ENCODE peak calls at places on chromosomes 16 and 17, in five cellular contexts. One of them, this sample, is unnamed. For H3K4me1, the result is how much of the 10 kb centered on the place peaks cover.

GRCh38 chr17:79919862-79920720 is 80.9 kb upstream of the CBX4 start:
- DNase-seq in K562: no peak
- DNase-seq in HepG2: no peak
- DNase-seq in A549: no peak
- DNase-seq in GM12878: no peak
- DNase-seq in this sample: no peak

GRCh38 chr16:85437161-85438052 is 175.7 kb upstream of the GSE1 start:
- DNase-seq in GM12878: no peak
- DNase-seq in HepG2: no peak
- DNase-seq in K562: peak
- DNase-seq in A549: no peak
- DNase-seq in this sample: peak

GRCh38 chr17:44760474-44761308 is 1.9 kb downstream of the ADAM11 start:
- DNase-seq in K562: no peak
- DNase-seq in A549: no peak
- DNase-seq in HepG2: no peak
- DNase-seq in GM12878: no peak
- DNase-seq in this sample: no peak

GRCh38 chr16:29808219-29808900 is 2.0 kb downstream of the MAZ start:
- DNase-seq in HepG2: no peak
- DNase-seq in GM12878: no peak
- DNase-seq in K562: no peak
- DNase-seq in A549: no peak
- DNase-seq in this sample: no peak

GRCh38 chr17:82097187-82097918 is 683 bp downstream of the FASN start:
- DNase-seq in HepG2: no peak
- DNase-seq in A549: peak
- DNase-seq in K562: peak
- DNase-seq in GM12878: no peak
- DNase-seq in this sample: peak

GRCh38 chr17:77875051-77875780 is 83.3 kb upstream of the TNRC6C start:
- DNase-seq in GM12878: no peak
- DNase-seq in A549: no peak
- DNase-seq in K562: no peak
- DNase-seq in HepG2: no peak
- DNase-seq in this sample: no peak

GRCh38 chr17:66523378-66524174 is 221.2 kb downstream of the PRKCA start:
- DNase-seq in K562: no peak
- DNase-seq in HepG2: no peak
- DNase-seq in A549: no peak
- DNase-seq in GM12878: no peak
- DNase-seq in this sample: no peak

GRCh38 chr17:7323731-7324437 is 5.3 kb downstream of the NEURL4 start:
- DNase-seq in HepG2: no peak
- DNase-seq in GM12878: no peak
- DNase-seq in A549: peak
- DNase-seq in K562: peak
- DNase-seq in this sample: peak

GRCh38 chr17:28521296-28522085 is 15.3 kb downstream of the FOXN1 start:
- DNase-seq in K562: no peak
- DNase-seq in GM12878: no peak
- DNase-seq in A549: no peak
- DNase-seq in HepG2: no peak
- DNase-seq in this sample: peak

GRCh38 chr16:30488764-30489595 is 16.4 kb downstream of the ITGAL start:
- DNase-seq in K562: peak
- DNase-seq in GM12878: no peak
- DNase-seq in HepG2: peak
- DNase-seq in A549: no peak
- DNase-seq in this sample: peak

GRCh38 chr17:2433696-2434095 is 32.8 kb upstream of the MNT start:
- DNase-seq in GM12878: no peak
- DNase-seq in HepG2: no peak
- DNase-seq in K562: no peak
- DNase-seq in A549: no peak
- DNase-seq in this sample: peak

GRCh38 chr17:57532556-57532955 is 212.5 kb downstream of the CCDC182 start:
- DNase-seq in GM12878: no peak
- DNase-seq in A549: no peak
- DNase-seq in K562: peak
- DNase-seq in HepG2: no peak
- DNase-seq in this sample: no peak

GRCh38 chr17:74641224-74641948 is 17.8 kb upstream of the CD300E start:
- DNase-seq in GM12878: peak
- DNase-seq in K562: no peak
- DNase-seq in HepG2: no peak
- DNase-seq in A549: no peak
- DNase-seq in this sample: no peak

GRCh38 chr17:62876664-62877411 is 68.7 kb upstream of the MARCHF10 start:
- DNase-seq in K562: no peak
- DNase-seq in GM12878: no peak
- DNase-seq in HepG2: no peak
- DNase-seq in A549: no peak
- DNase-seq in this sample: no peak

GRCh38 chr16:47568355-47568754 is 107.2 kb downstream of the PHKB start:
- DNase-seq in GM12878: no peak
- DNase-seq in A549: no peak
- DNase-seq in K562: no peak
- DNase-seq in HepG2: no peak
- DNase-seq in this sample: no peak

GRCh38 chr17:72358465-72358864 is 237.6 kb downstream of the SOX9 start:
- DNase-seq in GM12878: no peak
- DNase-seq in A549: no peak
- DNase-seq in K562: no peak
- DNase-seq in HepG2: no peak
- DNase-seq in this sample: no peak

GRCh38 chr16:12893050-12893750 is 8.2 kb upstream of the SHISA9 start:
- DNase-seq in K562: no peak
- DNase-seq in GM12878: no peak
- DNase-seq in HepG2: no peak
- DNase-seq in A549: no peak
- DNase-seq in this sample: no peak

GRCh38 chr16:77763994-77764393 is 24.4 kb upstream of the VAT1L start:
- DNase-seq in HepG2: no peak
- DNase-seq in K562: no peak
- DNase-seq in GM12878: no peak
- DNase-seq in A549: no peak
- DNase-seq in this sample: no peak

GRCh38 chr17:77167472-77168306 is 26.9 kb downstream of the SEC14L1 start:
- DNase-seq in A549: no peak
- DNase-seq in K562: no peak
- DNase-seq in HepG2: no peak
- DNase-seq in GM12878: no peak
- DNase-seq in this sample: no peak

GRCh38 chr16:69187891-69188451 is 1.0 kb downstream of the SNTB2 start:
- DNase-seq in HepG2: peak
- DNase-seq in A549: peak
- DNase-seq in K562: peak
- DNase-seq in GM12878: no peak
- DNase-seq in this sample: peak

GRCh38 chr17:60169921-60170817 is 20.4 kb downstream of the CA4 start:
- DNase-seq in GM12878: no peak
- DNase-seq in K562: peak
- DNase-seq in HepG2: peak
- DNase-seq in A549: no peak
- DNase-seq in this sample: no peak

DNA sequence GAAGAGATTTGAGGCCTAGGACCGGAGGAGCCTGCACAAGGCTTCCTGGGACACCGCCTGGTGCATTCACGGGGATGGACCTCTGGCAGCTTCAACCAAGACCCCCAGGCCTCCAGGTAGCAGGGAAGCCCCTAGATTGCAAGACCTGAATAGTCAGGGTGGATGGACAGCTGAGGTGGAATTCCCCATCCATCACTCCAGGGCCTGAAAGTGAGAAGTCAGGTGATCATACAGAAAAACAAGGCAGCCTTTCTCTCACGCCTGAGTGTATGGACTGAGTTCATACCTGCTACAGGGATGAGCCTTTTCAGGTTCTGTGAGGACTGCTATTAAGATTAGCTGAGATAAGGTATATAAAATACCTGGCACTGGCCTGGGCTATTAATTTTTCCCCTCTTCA is 74.2 kb downstream of the PLXDC1 start:
- DNase-seq in A549: no peak
- DNase-seq in HepG2: no peak
- DNase-seq in K562: no peak
- DNase-seq in GM12878: no peak
- DNase-seq in this sample: no peak
- TF ChIP-seq JUNB in A549: no peak
- TF ChIP-seq JUNB in HepG2: no peak
- TF ChIP-seq JUNB in K562: no peak
- TF ChIP-seq JUNB in GM12878: no peak
- TF ChIP-seq JUNB in this sample: no peak

GRCh38 chr17:68197091-68197996 is 50.5 kb upstream of the AMZ2 start:
- DNase-seq in GM12878: no peak
- DNase-seq in K562: peak
- DNase-seq in A549: peak
- DNase-seq in HepG2: no peak
- DNase-seq in this sample: peak
- H3K4me1 ChIP-seq in GM12878: under half
- H3K4me1 ChIP-seq in K562: under half
- H3K4me1 ChIP-seq in A549: under half
- H3K4me1 ChIP-seq in HepG2: under half
- H3K4me1 ChIP-seq in this sample: under half

GRCh38 chr17:40598928-40599627 is 33.8 kb upstream of the CCR7 start:
- DNase-seq in GM12878: peak
- DNase-seq in K562: no peak
- DNase-seq in A549: no peak
- DNase-seq in HepG2: no peak
- DNase-seq in this sample: no peak
- TF ChIP-seq JUNB in GM12878: peak
- TF ChIP-seq JUNB in K562: no peak
- TF ChIP-seq JUNB in A549: no peak
- TF ChIP-seq JUNB in HepG2: no peak
- TF ChIP-seq JUNB in this sample: no peak

GRCh38 chr17:65123757-65124675 is 13.2 kb upstream of the RGS9 start:
- DNase-seq in HepG2: no peak
- DNase-seq in K562: no peak
- DNase-seq in GM12878: no peak
- DNase-seq in A549: no peak
- DNase-seq in this sample: peak
- H3K4me1 ChIP-seq in HepG2: under half
- H3K4me1 ChIP-seq in K562: under half
- H3K4me1 ChIP-seq in GM12878: under half
- H3K4me1 ChIP-seq in A549: under half
- H3K4me1 ChIP-seq in this sample: under half

GRCh38 chr17:9714801-9715200 is 69.5 kb downstream of the USP43 start:
- DNase-seq in HepG2: no peak
- DNase-seq in GM12878: no peak
- DNase-seq in K562: no peak
- DNase-seq in A549: no peak
- DNase-seq in this sample: no peak
- TF ChIP-seq JUNB in HepG2: no peak
- TF ChIP-seq JUNB in GM12878: no peak
- TF ChIP-seq JUNB in K562: no peak
- TF ChIP-seq JUNB in A549: no peak
- TF ChIP-seq JUNB in this sample: no peak

DNA sequence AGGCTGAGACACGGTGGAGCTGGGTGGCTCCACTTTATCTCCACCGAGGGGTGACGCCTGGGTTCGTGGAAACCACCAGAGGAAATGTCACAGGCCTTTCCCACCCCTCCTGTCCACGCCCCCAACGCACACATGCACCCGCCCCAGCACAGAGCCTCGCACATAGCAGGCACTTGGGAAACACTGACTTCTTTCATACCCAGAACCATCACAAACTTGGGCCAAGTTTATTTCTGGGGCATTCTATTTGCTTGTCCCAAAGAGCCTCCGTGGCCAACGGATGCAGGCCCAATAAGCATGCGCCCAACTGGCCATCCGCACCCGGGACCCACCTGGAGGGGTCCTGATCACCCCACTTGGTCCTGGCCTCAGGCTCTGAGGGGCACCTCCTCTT is 3.3 kb downstream of the BCAR1 start:
- DNase-seq in HepG2: no peak
- DNase-seq in GM12878: no peak
- DNase-seq in A549: no peak
- DNase-seq in K562: no peak
- DNase-seq in this sample: no peak
- H3K4me1 ChIP-seq in HepG2: half or more
- H3K4me1 ChIP-seq in GM12878: under half
- H3K4me1 ChIP-seq in A549: half or more
- H3K4me1 ChIP-seq in K562: under half
- H3K4me1 ChIP-seq in this sample: half or more